ENCODE peak calls at places on chromosomes 2 and 18, in six cellular contexts. X is ovary, L is adipocyte, C is breast epithelium, Q is SJCRH30, E is aorta. V is an unnamed sample.

GRCh38 chr2:241701155-241701404 is 759 bp upstream of the ING5 start:
- DNase-seq in C (no peak), E (no peak), Q (no peak), L (peak; percentile 90), X (no peak), V (no peak)

GRCh38 chr2:18684202-18685040 is 95.1 kb upstream of the NT5C1B start:
- DNase-seq in E (no peak), Q (peak; percentile 61), C (no peak), X (no peak), L (peak; percentile 60), V (no peak)

GRCh38 chr2:111178730-111179405 is 58.2 kb downstream of the BCL2L11 start:
- DNase-seq in Q (peak; percentile 67), C (no peak), X (no peak), L (peak; percentile 15), E (no peak), V (no peak)

GRCh38 chr2:191436368-191437055 is 191.3 kb downstream of the MYO1B start:
- DNase-seq in Q (no peak), C (no peak), L (no peak), X (no peak), E (no peak), V (no peak)

GRCh38 chr2:46849741-46850474 is 65.7 kb downstream of the MCFD2 start:
- DNase-seq in E (no peak), Q (no peak), C (no peak), X (peak; percentile 86), L (peak; percentile 62), V (no peak)

GRCh38 chr2:231113489-231113888 is 11.4 kb downstream of the HTR2B start:
- DNase-seq in L (no peak), C (no peak), Q (no peak), E (no peak), X (no peak), V (no peak)

GRCh38 chr2:35116151-35116550 is 1239.4 kb upstream of the CRIM1 start:
- DNase-seq in C (no peak), Q (no peak), X (no peak), L (no peak), E (no peak), V (no peak)

GRCh38 chr2:102003696-102004095 is 11.9 kb downstream of the IL1R2 start:
- DNase-seq in E (no peak), L (no peak), Q (no peak), C (no peak), X (no peak), V (no peak)

GRCh38 chr2:20196881-20197204 is 28.1 kb downstream of the SDC1 start:
- DNase-seq in L (no peak), E (no peak), Q (no peak), C (no peak), X (no peak), V (no peak)

GRCh38 chr2:137192366-137193315 is 427.3 kb downstream of the THSD7B start:
- DNase-seq in E (no peak), L (peak; percentile 22), X (no peak), Q (no peak), C (no peak), V (no peak)

GRCh38 chr2:199987586-199987985 is 32.2 kb downstream of the MAIP1 start:
- DNase-seq in X (no peak), C (no peak), Q (peak; percentile 79), E (no peak), L (no peak), V (no peak)

GRCh38 chr18:5970032-5970431 is 74.7 kb upstream of the TMEM200C start:
- DNase-seq in Q (no peak), E (no peak), C (no peak), L (no peak), X (no peak), V (no peak)

GRCh38 chr2:50769416-50769815 is 262.5 kb downstream of the NRXN1 start:
- DNase-seq in L (no peak), X (no peak), E (no peak), Q (no peak), C (no peak), V (no peak)

GRCh38 chr2:196187898-196188458 is 16.6 kb upstream of the STK17B start:
- DNase-seq in E (no peak), C (no peak), Q (no peak), X (no peak), L (no peak), V (no peak)

GRCh38 chr2:231399853-231400667 is 4.5 kb downstream of the B3GNT7 start:
- DNase-seq in X (peak; percentile 83), E (peak; percentile 83), Q (peak; percentile 73), L (no peak), C (no peak), V (no peak)

GRCh38 chr2:108215794-108216211 is 24.0 kb upstream of the SULT1C3 start:
- DNase-seq in Q (peak; percentile 48), C (no peak), L (peak; percentile 55), E (no peak), X (no peak), V (no peak)

GRCh38 chr2:241096979-241097378 is 5.1 kb downstream of the MTERF4 start:
- DNase-seq in C (no peak), X (no peak), E (no peak), Q (no peak), L (no peak), V (no peak)

GRCh38 chr2:16113568-16114549 is 173.5 kb downstream of the MYCN start:
- DNase-seq in L (no peak), Q (peak; percentile 50), C (no peak), E (no peak), X (no peak), V (no peak)

DNA sequence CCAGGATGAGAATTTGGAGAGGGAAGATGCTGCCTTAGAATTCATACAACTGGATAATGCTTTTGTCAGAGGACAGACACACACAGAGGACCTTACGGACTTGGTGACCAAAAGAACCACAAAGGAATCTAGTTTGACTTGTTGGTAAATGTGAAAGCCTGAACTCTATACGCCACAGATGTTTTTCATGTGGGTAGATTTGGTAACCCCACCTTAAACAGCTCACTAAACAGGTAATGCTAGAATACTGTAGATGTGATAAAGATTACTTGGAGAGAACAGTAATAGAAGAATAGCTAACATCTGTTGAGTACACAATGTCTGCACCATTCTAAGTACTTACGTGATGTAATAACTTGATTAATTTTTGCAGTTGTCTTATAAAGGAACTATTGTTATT is 24.1 kb downstream of the ANXA4 start:
- DNase-seq in Q (no peak), L (no peak), C (no peak), X (no peak), E (no peak), V (no peak)
- H3K4me1 ChIP-seq in Q (peaks cover 23% of the 10 kb centered on the region), L (peaks cover 46% of the 10 kb centered on the region), C (no peaks in the 10 kb centered on the region), X (peaks cover 11% of the 10 kb centered on the region), E (peaks cover 4% of the 10 kb centered on the region), V (no peaks in the 10 kb centered on the region)

GRCh38 chr2:43464546-43464945 is 131.3 kb downstream of the THADA start:
- DNase-seq in X (peak; percentile 50), E (no peak), Q (no peak), C (no peak), L (peak; percentile 46), V (peak; percentile 56)

GRCh38 chr2:43461461-43462073 is 134.3 kb downstream of the THADA start:
- DNase-seq in L (no peak), E (no peak), C (no peak), X (no peak), Q (no peak), V (no peak)

GRCh38 chr2:43460611-43461396 is 135.0 kb downstream of the THADA start:
- DNase-seq in X (no peak), C (no peak), Q (no peak), L (no peak), E (no peak), V (no peak)

GRCh38 chr2:43465234-43465633 is 130.6 kb downstream of the THADA start:
- DNase-seq in Q (no peak), L (no peak), C (no peak), X (no peak), E (no peak), V (no peak)

DNA sequence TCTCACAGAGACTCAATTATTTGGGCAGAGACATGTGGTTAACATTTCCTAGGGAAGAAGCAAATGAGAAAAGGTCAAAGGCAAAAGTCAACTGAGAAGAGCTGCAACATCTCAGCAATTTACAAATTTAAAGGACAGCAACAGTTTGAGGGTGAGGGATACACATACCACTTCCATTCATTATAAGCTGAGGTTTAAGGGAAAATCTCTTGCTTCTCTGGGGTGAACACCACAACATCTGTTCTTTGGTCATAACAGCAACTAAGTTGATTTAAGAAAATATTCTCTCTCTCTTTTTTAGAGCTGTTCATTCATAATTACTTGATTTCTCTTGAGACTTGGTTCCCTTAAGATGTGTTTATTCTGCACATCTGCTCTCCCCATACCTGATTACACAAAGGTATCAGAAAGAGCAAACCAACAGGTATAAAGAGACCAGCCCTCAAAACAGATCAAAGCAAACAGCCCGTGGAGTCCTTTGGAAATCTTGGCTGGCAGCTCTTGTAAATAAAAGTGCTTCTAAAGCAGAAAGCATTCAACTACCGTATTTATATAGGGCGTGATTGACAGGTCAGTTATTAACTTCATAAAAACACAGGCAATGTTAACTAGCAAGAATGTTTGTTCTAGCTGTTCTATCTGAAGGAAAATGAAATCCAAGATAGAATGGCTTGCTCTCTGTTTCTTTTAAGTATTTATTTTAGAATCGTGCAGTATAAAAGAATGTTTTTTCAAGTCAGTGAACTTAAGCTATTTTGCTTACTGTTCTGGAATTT is 132.8 kb downstream of the THADA start:
- DNase-seq in E (no peak), Q (peak; percentile 35), L (peak; percentile 75), X (no peak), C (no peak), V (no peak)
- H3K4me1 ChIP-seq in E (peaks cover 13% of the 10 kb centered on the region), Q (peaks cover 12% of the 10 kb centered on the region), L (peaks cover 90% of the 10 kb centered on the region), X (peaks cover 23% of the 10 kb centered on the region), C (peaks cover 6% of the 10 kb centered on the region), V (no peaks in the 10 kb centered on the region)

DNA sequence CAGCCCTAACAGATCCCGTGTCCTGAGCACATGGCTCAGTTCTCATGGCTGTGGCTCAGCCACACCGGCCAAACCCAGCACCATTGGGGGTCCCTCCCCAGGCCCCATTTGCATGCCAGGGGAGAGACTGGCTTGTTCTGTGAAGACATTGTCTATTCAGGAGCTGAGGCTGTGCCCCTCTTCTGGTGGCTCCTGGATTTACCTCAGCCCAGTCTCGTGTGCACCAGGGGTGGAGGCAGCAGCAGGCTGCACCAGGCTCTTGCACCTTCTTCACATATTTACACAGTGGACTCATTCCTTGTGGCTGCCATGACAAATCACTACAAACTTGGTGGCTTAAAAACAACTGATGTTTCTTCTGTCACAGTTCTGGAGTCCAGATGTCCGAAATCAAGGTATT is 92.4 kb upstream of the ITGA6 start:
- DNase-seq in X (no peak), C (no peak), E (no peak), Q (no peak), L (no peak), V (no peak)
- H3K4me1 ChIP-seq in X (peaks cover 2% of the 10 kb centered on the region), C (no peaks in the 10 kb centered on the region), E (no peaks in the 10 kb centered on the region), Q (peaks cover 12% of the 10 kb centered on the region), L (no peaks in the 10 kb centered on the region), V (peaks cover 4% of the 10 kb centered on the region)

GRCh38 chr18:9106800-9107574 is 4.5 kb downstream of the NDUFV2 start:
- DNase-seq in E (no peak), C (no peak), Q (no peak), X (no peak), L (no peak), V (no peak)
- H3K4me1 ChIP-seq in E (peaks cover 8% of the 10 kb centered on the region), C (peaks cover 11% of the 10 kb centered on the region), Q (no peaks in the 10 kb centered on the region), X (peaks cover 9% of the 10 kb centered on the region), L (peaks cover 72% of the 10 kb centered on the region), V (peaks cover 68% of the 10 kb centered on the region)

DNA sequence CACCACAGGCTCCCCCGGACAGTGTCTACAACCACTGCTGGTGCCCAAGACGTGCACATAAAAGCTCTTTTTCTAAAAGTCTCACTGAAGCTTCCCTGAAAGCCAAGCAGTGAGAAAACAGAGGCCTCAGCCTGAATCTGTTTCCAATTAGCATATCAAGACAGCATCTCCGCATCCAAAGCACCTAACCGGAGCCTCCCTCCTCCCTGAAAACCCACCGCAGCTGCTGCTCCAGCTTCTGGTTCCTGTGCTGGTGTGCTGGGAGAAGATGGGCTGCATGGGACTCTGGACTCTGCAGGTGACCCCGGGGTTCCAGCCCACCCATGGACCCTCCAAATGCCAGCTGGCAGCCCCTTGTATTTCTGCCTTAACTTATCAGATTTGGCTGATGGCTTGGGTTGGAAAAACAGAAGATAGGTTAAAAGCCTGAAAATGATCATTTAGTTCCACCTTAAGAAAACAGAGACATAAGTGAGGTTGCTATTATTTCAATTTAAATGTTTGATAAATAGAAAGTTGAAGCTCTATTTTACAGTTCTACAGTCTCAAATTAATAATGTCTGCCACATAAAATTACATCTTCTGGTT is 103.3 kb downstream of the TMEM18 start:
- DNase-seq in X (no peak), Q (no peak), E (no peak), C (no peak), L (no peak), V (no peak)
- H3K4me1 ChIP-seq in X (no peaks in the 10 kb centered on the region), Q (no peaks in the 10 kb centered on the region), E (no peaks in the 10 kb centered on the region), C (no peaks in the 10 kb centered on the region), L (no peaks in the 10 kb centered on the region), V (peaks cover 1% of the 10 kb centered on the region)

V was measured in tibial nerve.